ENCODE peak calls at places on chromosome 3, in five cellular contexts. A, V, C, U and X are unnamed samples.
A peak's percentile ranks its signal among the peaks of the same experiment; 100 is the strongest.

GRCh38 chr3:125125822-125126245 is 70.0 kb upstream of the HEG1 start:
- DNase-seq in A (no peak), V (peak; percentile 12), C (peak; percentile 93), U (peak; percentile 79), X (no peak)

GRCh38 chr3:140438736-140439505 is 238.9 kb upstream of the TRIM42 start:
- DNase-seq in A (no peak), V (no peak), C (no peak), U (no peak), X (no peak)

GRCh38 chr3:122305818-122306621 is 19.0 kb upstream of the CSTA start:
- DNase-seq in A (no peak), V (peak; percentile 67), C (no peak), U (peak; percentile 56), X (no peak)

GRCh38 chr3:17640466-17640865 is 102.0 kb downstream of the TBC1D5 start:
- DNase-seq in A (peak; percentile 26), V (no peak), C (peak; percentile 78), U (peak; percentile 24), X (no peak)

GRCh38 chr3:63456901-63457300 is 178.8 kb downstream of the SYNPR start:
- DNase-seq in A (no peak), V (no peak), C (no peak), U (no peak), X (no peak)

GRCh38 chr3:10520118-10520517 is 14.7 kb upstream of the ATP2B2 start:
- DNase-seq in A (no peak), V (no peak), C (no peak), U (no peak), X (no peak)

GRCh38 chr3:158808697-158809096 is 6.8 kb downstream of the MFSD1 start:
- DNase-seq in A (no peak), V (no peak), C (peak; percentile 91), U (peak; percentile 89), X (peak; percentile 54)

GRCh38 chr3:45055411-45056143 is 29.5 kb downstream of the CLEC3B start:
- DNase-seq in A (no peak), V (peak; percentile 65), C (peak; percentile 81), U (no peak), X (no peak)

GRCh38 chr3:54087581-54088410 is 34.6 kb upstream of the CACNA2D3 start:
- DNase-seq in A (no peak), V (no peak), C (peak; percentile 14), U (no peak), X (no peak)

GRCh38 chr3:58093573-58094195 is 85.5 kb downstream of the FLNB start:
- DNase-seq in A (peak; percentile 49), V (no peak), C (peak; percentile 65), U (peak; percentile 82), X (no peak)

GRCh38 chr3:53346514-53346913 is 829 bp downstream of the DCP1A start:
- DNase-seq in A (peak; percentile 75), V (peak; percentile 32), C (peak; percentile 50), U (peak; percentile 13), X (no peak)

GRCh38 chr3:152056481-152056880 is 183.0 kb downstream of the SUCNR1 start:
- DNase-seq in A (no peak), V (no peak), C (no peak), U (no peak), X (no peak)

GRCh38 chr3:49020335-49021212 is 1.3 kb upstream of the NDUFAF3 start:
- DNase-seq in A (peak; percentile 23), V (no peak), C (peak; percentile 67), U (no peak), X (no peak)

GRCh38 chr3:73086071-73086494 is 24.6 kb downstream of the EBLN2 start:
- DNase-seq in A (peak; percentile 44), V (peak; percentile 34), C (peak; percentile 68), U (no peak), X (no peak)

GRCh38 chr3:181698263-181698944 is 13.3 kb upstream of the SOX2 start:
- DNase-seq in A (no peak), V (no peak), C (no peak), U (peak; percentile 6), X (no peak)

DNA sequence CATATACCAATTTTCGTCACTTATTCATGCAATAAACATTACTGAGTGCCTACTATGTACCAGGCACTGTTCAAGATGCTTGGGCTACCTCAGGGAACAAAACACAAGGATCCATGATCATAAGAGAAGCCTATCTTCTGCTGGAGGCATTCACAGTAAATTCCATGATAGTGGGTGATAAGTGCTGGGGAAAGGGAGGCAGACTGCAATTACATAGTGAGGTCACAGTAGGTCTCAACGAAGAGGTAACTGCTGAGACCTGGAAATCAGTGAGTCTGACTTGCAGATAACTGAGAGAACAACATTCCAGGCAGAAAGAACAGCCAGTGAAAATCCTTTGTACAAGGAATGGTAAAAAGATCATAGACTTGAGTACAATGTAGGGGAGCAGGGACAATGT is 33.6 kb downstream of the RAF1 start:
- DNase-seq in A (no peak), V (no peak), C (no peak), U (no peak), X (no peak)
- H3K9ac ChIP-seq in A (no peak overlapping the region), V (no peak overlapping the region), C (no peak overlapping the region), U (no peak overlapping the region), X (no peak overlapping the region)

GRCh38 chr3:21562225-21562624 is 188.8 kb downstream of the ZNF385D start:
- DNase-seq in A (no peak), V (no peak), C (peak; percentile 34), U (no peak), X (no peak)
- H3K9me3 ChIP-seq in A (no peaks in the 10 kb centered on the region), V (peaks cover 22% of the 10 kb centered on the region), C (no peaks in the 10 kb centered on the region), U (no peaks in the 10 kb centered on the region), X (no peaks in the 10 kb centered on the region)

DNA sequence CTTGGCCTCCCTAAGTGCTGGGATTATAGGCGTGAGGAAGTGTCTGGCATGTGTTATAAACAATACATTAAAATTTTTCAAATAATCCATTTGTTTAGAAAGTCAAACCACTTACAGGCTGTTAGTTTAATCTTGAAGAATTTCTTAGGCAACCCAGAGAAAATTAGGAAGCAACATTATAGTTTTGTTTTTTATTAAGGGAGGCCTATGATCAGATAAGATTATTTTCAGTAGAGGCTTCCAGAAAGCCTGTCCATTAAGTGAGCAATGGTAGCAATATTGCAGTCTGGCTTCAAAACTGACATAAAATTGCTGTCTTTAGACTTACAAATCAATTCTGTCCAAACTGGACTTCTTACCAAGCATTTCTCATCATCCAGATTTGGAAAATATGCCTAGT is 49.6 kb downstream of the CD47 start:
- DNase-seq in A (no peak), V (no peak), C (no peak), U (no peak), X (no peak)
- TF ChIP-seq EZH2 in A (no peak), V (no peak), C (no peak), U (no peak), X (no peak)

GRCh38 chr3:197524128-197524527 is 31.6 kb downstream of the BDH1 start:
- DNase-seq in A (no peak), V (no peak), C (no peak), U (no peak), X (no peak)
- H3K9ac ChIP-seq in A (no peak overlapping the region), V (no peak overlapping the region), C (no peak overlapping the region), U (no peak overlapping the region), X (no peak overlapping the region)

GRCh38 chr3:196003611-196004010 is 78.3 kb downstream of the TFRC start:
- DNase-seq in A (no peak), V (no peak), C (no peak), U (no peak), X (no peak)
- H3K9me3 ChIP-seq in A (no peaks in the 10 kb centered on the region), V (no peaks in the 10 kb centered on the region), C (no peaks in the 10 kb centered on the region), U (no peaks in the 10 kb centered on the region), X (no peaks in the 10 kb centered on the region)

DNA sequence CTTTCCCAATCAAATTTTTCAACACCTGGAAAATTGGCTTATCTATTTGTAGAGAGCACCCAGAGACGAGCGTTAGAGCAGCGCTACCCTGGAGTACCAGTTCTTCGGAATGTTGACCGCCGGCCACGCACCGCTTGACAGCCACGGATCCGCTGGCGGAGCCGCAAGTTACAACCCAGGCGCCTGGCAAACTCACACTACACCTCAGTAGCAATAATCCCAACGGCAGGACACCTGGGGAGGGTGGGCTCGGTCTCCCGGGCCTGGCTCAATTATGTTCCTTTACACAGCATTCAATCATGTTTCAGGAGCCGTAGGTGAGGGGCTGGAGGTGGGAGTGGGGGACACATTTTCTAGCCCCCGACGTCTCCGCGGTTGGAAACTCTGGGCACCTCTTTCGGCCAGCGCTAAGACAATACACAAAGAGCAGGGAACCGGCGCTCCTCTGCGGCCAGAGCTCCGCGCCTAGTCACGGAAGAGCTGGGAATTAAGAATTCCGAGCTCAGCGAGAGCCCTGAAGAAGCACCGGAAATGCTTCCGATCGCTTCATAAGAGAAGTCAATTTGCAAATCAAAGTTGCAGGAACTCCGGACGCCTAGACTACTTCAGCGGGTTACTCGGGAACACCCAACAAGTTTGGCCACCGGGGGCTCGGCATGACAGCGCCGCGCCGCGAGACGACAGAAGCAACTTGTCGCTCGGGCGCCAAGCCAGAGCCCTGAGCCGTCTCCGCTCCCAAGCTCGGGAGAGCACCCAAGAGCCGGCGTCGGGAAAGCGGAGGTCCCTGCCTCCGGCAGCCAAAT is 1.0 kb downstream of the MB21D2 start:
- DNase-seq in A (peak; percentile 73), V (peak; percentile 24), C (peak; percentile 87), U (peak; percentile 63), X (no peak)
- TF ChIP-seq EZH2 in A (no peak), V (no peak), C (no peak), U (no peak), X (no peak)

DNA sequence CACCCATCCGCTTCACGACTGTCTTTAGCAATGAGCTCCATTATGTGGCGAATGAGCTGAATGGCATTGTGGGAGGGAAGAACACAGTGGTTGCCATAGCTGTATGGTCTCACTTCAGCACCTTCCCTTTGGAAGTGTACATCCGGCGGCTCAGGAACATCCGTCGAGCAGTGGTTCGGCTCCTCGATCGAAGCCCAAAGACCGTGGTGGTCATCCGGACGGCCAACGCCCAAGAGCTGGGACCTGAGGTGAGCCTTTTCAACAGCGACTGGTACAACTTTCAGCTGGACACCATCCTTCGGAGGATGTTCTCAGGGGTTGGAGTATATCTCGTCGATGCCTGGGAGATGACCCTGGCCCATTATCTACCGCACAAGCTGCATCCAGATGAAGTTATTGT is 27.8 kb upstream of the NFKBIZ start:
- DNase-seq in A (no peak), V (no peak), C (no peak), U (no peak), X (no peak)
- H3K9ac ChIP-seq in A (no peak overlapping the region), V (no peak overlapping the region), C (no peak overlapping the region), U (no peak overlapping the region), X (no peak overlapping the region)

DNA sequence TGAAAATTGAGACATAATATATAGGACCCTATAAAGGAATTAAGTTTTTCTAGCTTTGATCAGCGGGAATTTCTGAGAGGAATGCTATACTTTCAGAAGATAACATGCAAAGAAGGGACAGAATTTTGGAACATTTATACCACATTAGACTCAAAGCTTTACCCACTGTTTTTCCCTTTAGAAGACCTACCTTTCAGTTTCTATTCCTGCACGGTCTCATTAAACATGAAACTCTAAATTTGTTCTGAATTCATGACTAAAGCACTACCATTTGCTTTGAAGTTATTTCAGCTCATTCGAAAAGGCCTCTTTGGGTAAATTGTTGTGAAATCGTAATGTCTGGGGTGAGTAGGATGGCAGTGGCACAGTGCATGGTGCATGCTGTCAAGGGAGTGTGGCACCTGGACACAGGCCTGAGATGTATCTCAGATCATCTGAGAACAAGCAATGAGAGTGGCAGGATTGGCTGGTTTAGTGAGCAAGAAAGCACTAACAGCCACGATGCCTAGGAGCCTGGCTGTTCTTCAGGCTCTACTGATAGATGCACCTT is 42.5 kb downstream of the CHCHD4 start:
- DNase-seq in A (no peak), V (no peak), C (no peak), U (no peak), X (no peak)
- H3K9me3 ChIP-seq in A (no peaks in the 10 kb centered on the region), V (peaks cover 8% of the 10 kb centered on the region), C (no peaks in the 10 kb centered on the region), U (peaks cover 7% of the 10 kb centered on the region), X (no peaks in the 10 kb centered on the region)

DNA sequence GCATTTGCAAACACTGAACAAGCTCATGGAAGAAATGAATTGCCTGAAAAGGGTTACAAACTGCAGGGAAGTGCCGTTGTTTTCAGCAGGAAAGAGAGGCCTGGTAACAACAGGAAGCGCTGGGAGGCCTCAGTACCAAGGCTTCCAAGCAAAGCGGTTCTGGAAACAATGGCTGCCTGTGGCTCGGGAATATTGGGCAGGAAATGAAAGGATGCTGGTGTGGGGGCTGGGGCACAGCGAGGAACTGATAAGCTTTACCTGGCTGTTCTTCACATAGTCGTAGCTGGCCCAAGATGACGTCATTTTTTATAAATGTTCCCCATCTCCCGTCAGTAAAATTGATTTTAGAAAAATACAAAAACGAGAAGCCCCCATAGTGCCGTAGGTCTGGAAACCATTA is 55.9 kb downstream of the ARHGAP31 start:
- DNase-seq in A (peak; percentile 91), V (no peak), C (no peak), U (no peak), X (no peak)
- TF ChIP-seq EZH2 in A (no peak), V (no peak), C (no peak), U (no peak), X (no peak)